ENCODE peak calls at places on chromosomes 11 and 22, in eight cellular contexts. S is A549; L is activated naive CD4-positive, alpha-beta T cell treated with anti-CD3 and anti-CD28 coated beads, Interleukin-2, amount 50 U/mL, for 72 hours; T is anterior cingulate cortex; X is amniotic stem cell; C is mammary epithelial cell; Q is T-helper 1 cell; A is stimulated activated CD4-positive, alpha-beta T cell treated with anti-CD3 and anti-CD28 coated beads, Interleukin-15, amount 100 ng/mL, for 1 hour. F is an unnamed sample.
A peak's percentile ranks its signal among the peaks of the same experiment; 100 is the strongest.

GRCh38 chr11:94928146-94928995 is 45.0 kb downstream of the CWC15 start:
- DNase-seq in S (no peak), L (no peak), T (no peak), X (no peak), C (no peak), Q (no peak), A (no peak), F (no peak)

GRCh38 chr22:44813416-44813815 is 61.0 kb downstream of the ARHGAP8 start:
- DNase-seq in S (no peak), L (no peak), T (no peak), X (no peak), C (no peak), Q (no peak), A (no peak), F (no peak)

GRCh38 chr11:57438345-57439280 is 11.7 kb upstream of the SLC43A3 start:
- DNase-seq in S (no peak), L (no peak), T (no peak), X (no peak), C (no peak), Q (no peak), A (no peak), F (no peak)

GRCh38 chr22:46801826-46802607 is 39.6 kb downstream of the TBC1D22A start:
- DNase-seq in S (no peak), L (no peak), T (no peak), X (no peak), C (no peak), Q (no peak), A (no peak), F (no peak)

GRCh38 chr22:24466831-24467249 is 28.3 kb upstream of the UPB1 start:
- DNase-seq in S (peak; percentile 17), L (no peak), T (no peak), X (no peak), C (no peak), Q (no peak), A (no peak), F (no peak)

GRCh38 chr11:134667505-134667904 is 255.5 kb upstream of the B3GAT1 start:
- DNase-seq in S (no peak), L (no peak), T (no peak), X (no peak), C (no peak), Q (no peak), A (no peak), F (no peak)

GRCh38 chr22:31954535-31955326 is 10.4 kb downstream of the YWHAH start:
- DNase-seq in S (no peak), L (no peak), T (no peak), X (no peak), C (no peak), Q (no peak), A (no peak), F (no peak)

GRCh38 chr22:44444341-44445306 is 53.4 kb downstream of the RTL6 start:
- DNase-seq in S (no peak), L (no peak), T (no peak), X (no peak), C (no peak), Q (no peak), A (no peak), F (no peak)

GRCh38 chr11:112163875-112164521 is at the start of gene IL18:
- DNase-seq in S (peak; percentile 88), L (no peak), T (no peak), X (no peak), C (no peak), Q (no peak), A (no peak), F (no peak)

GRCh38 chr11:75369846-75370245 is 18.4 kb upstream of the ARRB1 start:
- DNase-seq in S (no peak), L (no peak), T (no peak), X (no peak), C (no peak), Q (no peak), A (no peak), F (no peak)

GRCh38 chr11:77819921-77820564 is 479 bp downstream of the RSF1 start:
- DNase-seq in S (peak; percentile 53), L (peak; percentile 59), T (peak; percentile 46), X (no peak), C (peak; percentile 40), Q (peak; percentile 31), A (peak; percentile 16), F (peak; percentile 24)

GRCh38 chr11:62647609-62648005 is 1.2 kb upstream of the GANAB start:
- DNase-seq in S (no peak), L (no peak), T (no peak), X (no peak), C (no peak), Q (no peak), A (no peak), F (no peak)

GRCh38 chr11:35529971-35530495 is 4.6 kb upstream of the PAMR1 start:
- DNase-seq in S (no peak), L (no peak), T (no peak), X (peak; percentile 53), C (peak; percentile 94), Q (no peak), A (no peak), F (no peak)

GRCh38 chr11:98568011-98568410 is 452.7 kb upstream of the CNTN5 start:
- DNase-seq in S (no peak), L (no peak), T (no peak), X (no peak), C (no peak), Q (no peak), A (no peak), F (no peak)

GRCh38 chr22:24117942-24118341 is 63.3 kb upstream of the SUSD2 start:
- DNase-seq in S (no peak), L (no peak), T (no peak), X (no peak), C (no peak), Q (no peak), A (no peak), F (no peak)

GRCh38 chr11:36578458-36578857 is 10.7 kb downstream of the RAG1 start:
- DNase-seq in S (no peak), L (no peak), T (no peak), X (no peak), C (no peak), Q (no peak), A (no peak), F (no peak)

GRCh38 chr22:32396255-32396654 is 15.8 kb downstream of the RTCB start:
- DNase-seq in S (no peak), L (no peak), T (no peak), X (no peak), C (no peak), Q (no peak), A (no peak), F (no peak)

GRCh38 chr11:394034-394857 is at the start of gene PKP3:
- DNase-seq in S (peak; percentile 80), L (no peak), T (no peak), X (no peak), C (peak; percentile 97), Q (no peak), A (no peak), F (no peak)

GRCh38 chr11:63560506-63561179 is 2.5 kb downstream of the PLAAT2 start:
- DNase-seq in S (no peak), L (no peak), T (no peak), X (no peak), C (peak; percentile 22), Q (no peak), A (no peak), F (no peak)

GRCh38 chr22:46483353-46483752 is 54.1 kb downstream of the CELSR1 start:
- DNase-seq in S (no peak), L (no peak), T (no peak), X (no peak), C (no peak), Q (no peak), A (no peak), F (no peak)

GRCh38 chr11:75667831-75668507 is 869 bp downstream of the MAP6 start:
- DNase-seq in S (peak; percentile 41), L (no peak), T (peak; percentile 72), X (no peak), C (peak; percentile 36), Q (peak; percentile 7), A (no peak), F (no peak)

GRCh38 chr11:100619484-100619883 is 67.6 kb upstream of the ARHGAP42 start:
- DNase-seq in S (no peak), L (no peak), T (no peak), X (no peak), C (peak; percentile 14), Q (no peak), A (no peak), F (no peak)

GRCh38 chr22:49756656-49757055 is 71.0 kb downstream of the BRD1 start:
- DNase-seq in S (no peak), L (no peak), T (no peak), X (no peak), C (no peak), Q (no peak), A (no peak), F (no peak)

GRCh38 chr22:31707519-31707918 is 42.4 kb downstream of the PRR14L start:
- DNase-seq in S (no peak), L (no peak), T (no peak), X (no peak), C (no peak), Q (no peak), A (no peak), F (no peak)

GRCh38 chr22:44378380-44378779 is 65.6 kb upstream of the SHISAL1 start:
- DNase-seq in S (no peak), L (no peak), T (no peak), X (no peak), C (no peak), Q (no peak), A (no peak), F (no peak)

GRCh38 chr11:104602643-104603042 is 295.6 kb downstream of the CASP12 start:
- DNase-seq in S (no peak), L (no peak), T (no peak), X (no peak), C (no peak), Q (no peak), A (no peak), F (no peak)

GRCh38 chr11:68969386-68969785 is 11.4 kb downstream of the MRGPRD start:
- DNase-seq in S (no peak), L (peak; percentile 34), T (no peak), X (no peak), C (no peak), Q (no peak), A (no peak), F (no peak)

GRCh38 chr22:40210814-40211213 is 33.1 kb downstream of the TNRC6B start:
- DNase-seq in S (no peak), L (no peak), T (no peak), X (no peak), C (no peak), Q (no peak), A (no peak), F (no peak)

GRCh38 chr11:61160487-61161189 is 588 bp downstream of the VPS37C start:
- DNase-seq in S (no peak), L (no peak), T (no peak), X (no peak), C (no peak), Q (no peak), A (no peak), F (no peak)

GRCh38 chr11:4672470-4672869 is 25.2 kb downstream of the OR51E2 start:
- DNase-seq in S (no peak), L (no peak), T (no peak), X (no peak), C (no peak), Q (no peak), A (no peak), F (no peak)

GRCh38 chr11:128881221-128881620 is 9.9 kb upstream of the KCNJ5 start:
- DNase-seq in S (no peak), L (no peak), T (no peak), X (no peak), C (no peak), Q (no peak), A (no peak), F (no peak)

F was measured in activated T-helper 9 cell treated with anti-CD3 and anti-CD28 coated beads, Interleukin-2, amount 50 U/mL, for 16 hours.